ENCODE peak calls at places on chromosome 5, in four cellular contexts. One of them, this sample, is unnamed.
A peak's percentile ranks its signal among the peaks of the same experiment; 100 is the strongest.

GRCh38 chr5:132385321-132386105 is 16.0 kb downstream of the SLC22A5 start:
- DNase-seq in mesendoderm: peak; percentile 47
- DNase-seq in neuronal stem cell: no peak
- DNase-seq in trophoblast cell: no peak
- DNase-seq in this sample: peak; percentile 79

GRCh38 chr5:154816891-154817492 is 33.4 kb downstream of the FAXDC2 start:
- DNase-seq in mesendoderm: no peak
- DNase-seq in neuronal stem cell: no peak
- DNase-seq in trophoblast cell: no peak
- DNase-seq in this sample: no peak

GRCh38 chr5:37165761-37166160 is 83.4 kb downstream of the CPLANE1 start:
- DNase-seq in neuronal stem cell: no peak
- DNase-seq in trophoblast cell: no peak
- DNase-seq in mesendoderm: no peak
- DNase-seq in this sample: no peak

GRCh38 chr5:79436224-79436623 is 77.7 kb downstream of the HOMER1 start:
- DNase-seq in neuronal stem cell: no peak
- DNase-seq in trophoblast cell: peak; percentile 39
- DNase-seq in mesendoderm: peak; percentile 50
- DNase-seq in this sample: peak; percentile 54

GRCh38 chr5:135391869-135392255 is 7.2 kb downstream of the MACROH2A1 start:
- DNase-seq in neuronal stem cell: no peak
- DNase-seq in mesendoderm: no peak
- DNase-seq in trophoblast cell: no peak
- DNase-seq in this sample: no peak

GRCh38 chr5:161857358-161857757 is 9.4 kb downstream of the GABRA1 start:
- DNase-seq in neuronal stem cell: no peak
- DNase-seq in trophoblast cell: no peak
- DNase-seq in mesendoderm: no peak
- DNase-seq in this sample: no peak

GRCh38 chr5:25570067-25570583 is 925.3 kb upstream of the CDH10 start:
- DNase-seq in trophoblast cell: no peak
- DNase-seq in neuronal stem cell: no peak
- DNase-seq in mesendoderm: peak; percentile 31
- DNase-seq in this sample: no peak

GRCh38 chr5:72122619-72123018 is 15.3 kb downstream of the MAP1B start:
- DNase-seq in mesendoderm: no peak
- DNase-seq in trophoblast cell: no peak
- DNase-seq in neuronal stem cell: no peak
- DNase-seq in this sample: no peak

GRCh38 chr5:115372121-115372520 is 75.7 kb upstream of the CCDC112 start:
- DNase-seq in mesendoderm: no peak
- DNase-seq in neuronal stem cell: no peak
- DNase-seq in trophoblast cell: no peak
- DNase-seq in this sample: no peak

GRCh38 chr5:10528056-10528816 is 35.6 kb upstream of the ANKRD33B start:
- DNase-seq in neuronal stem cell: no peak
- DNase-seq in mesendoderm: no peak
- DNase-seq in trophoblast cell: no peak
- DNase-seq in this sample: no peak

GRCh38 chr5:39201160-39201794 is 18.1 kb downstream of the FYB1 start:
- DNase-seq in mesendoderm: no peak
- DNase-seq in neuronal stem cell: no peak
- DNase-seq in trophoblast cell: peak; percentile 40
- DNase-seq in this sample: no peak

GRCh38 chr5:173989432-173990082 is 587 bp downstream of the C5orf47 start:
- DNase-seq in mesendoderm: no peak
- DNase-seq in neuronal stem cell: no peak
- DNase-seq in trophoblast cell: no peak
- DNase-seq in this sample: no peak

DNA sequence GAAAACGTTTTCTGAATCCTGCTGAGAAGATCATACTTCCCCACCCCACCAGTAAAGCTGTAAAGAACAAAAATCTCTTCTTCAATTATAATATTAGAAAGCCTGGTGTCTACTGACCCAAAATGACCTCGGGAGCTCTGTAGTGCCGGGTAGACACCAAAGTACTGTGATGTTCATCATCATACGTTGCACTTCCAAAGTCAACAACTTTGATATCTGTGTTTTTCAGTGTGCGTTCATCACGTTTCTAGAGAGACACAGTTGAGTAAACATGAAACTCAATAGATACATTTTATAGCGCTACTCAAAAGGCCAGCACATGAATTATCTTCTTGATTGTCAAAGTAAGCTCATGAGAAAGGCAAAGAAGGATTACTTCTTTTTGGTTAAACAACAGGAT is 14.6 kb downstream of the CLK4 start:
- DNase-seq in mesendoderm: no peak
- DNase-seq in neuronal stem cell: no peak
- DNase-seq in trophoblast cell: no peak
- DNase-seq in this sample: no peak
- H3K36me3 ChIP-seq in mesendoderm: peaks cover 3% of the 10 kb centered on the region
- H3K36me3 ChIP-seq in neuronal stem cell: peaks cover 96% of the 10 kb centered on the region
- H3K36me3 ChIP-seq in trophoblast cell: peaks cover 26% of the 10 kb centered on the region
- H3K36me3 ChIP-seq in this sample: peaks cover 88% of the 10 kb centered on the region

GRCh38 chr5:15646351-15646750 is 146.4 kb downstream of the FBXL7 start:
- DNase-seq in trophoblast cell: no peak
- DNase-seq in mesendoderm: no peak
- DNase-seq in neuronal stem cell: no peak
- DNase-seq in this sample: no peak

GRCh38 chr5:15647251-15647650 is 147.3 kb downstream of the FBXL7 start:
- DNase-seq in mesendoderm: no peak
- DNase-seq in neuronal stem cell: no peak
- DNase-seq in trophoblast cell: no peak
- DNase-seq in this sample: no peak

GRCh38 chr5:15645776-15646175 is 145.8 kb downstream of the FBXL7 start:
- DNase-seq in mesendoderm: peak; percentile 10
- DNase-seq in neuronal stem cell: no peak
- DNase-seq in trophoblast cell: no peak
- DNase-seq in this sample: no peak

GRCh38 chr5:15643731-15644130 is 143.8 kb downstream of the FBXL7 start:
- DNase-seq in neuronal stem cell: no peak
- DNase-seq in trophoblast cell: no peak
- DNase-seq in mesendoderm: no peak
- DNase-seq in this sample: no peak

GRCh38 chr5:15645376-15645775 is 145.4 kb downstream of the FBXL7 start:
- DNase-seq in trophoblast cell: no peak
- DNase-seq in neuronal stem cell: no peak
- DNase-seq in mesendoderm: peak; percentile 75
- DNase-seq in this sample: peak; percentile 26
- H2BK5ac ChIP-seq in trophoblast cell: no peak overlapping the region
- H2BK5ac ChIP-seq in neuronal stem cell: no peak overlapping the region
- H2BK5ac ChIP-seq in mesendoderm: peak overlapping the region; percentile 56
- H2BK5ac ChIP-seq in this sample: no peak overlapping the region

GRCh38 chr5:176944276-176944675 is 45.1 kb upstream of the HK3 start:
- DNase-seq in mesendoderm: peak; percentile 3
- DNase-seq in trophoblast cell: no peak
- DNase-seq in neuronal stem cell: no peak
- DNase-seq in this sample: no peak
- H3K36me3 ChIP-seq in mesendoderm: peaks cover 2% of the 10 kb centered on the region
- H3K36me3 ChIP-seq in trophoblast cell: peaks cover 9% of the 10 kb centered on the region
- H3K36me3 ChIP-seq in neuronal stem cell: peaks cover 91% of the 10 kb centered on the region
- H3K36me3 ChIP-seq in this sample: peaks cover 14% of the 10 kb centered on the region

DNA sequence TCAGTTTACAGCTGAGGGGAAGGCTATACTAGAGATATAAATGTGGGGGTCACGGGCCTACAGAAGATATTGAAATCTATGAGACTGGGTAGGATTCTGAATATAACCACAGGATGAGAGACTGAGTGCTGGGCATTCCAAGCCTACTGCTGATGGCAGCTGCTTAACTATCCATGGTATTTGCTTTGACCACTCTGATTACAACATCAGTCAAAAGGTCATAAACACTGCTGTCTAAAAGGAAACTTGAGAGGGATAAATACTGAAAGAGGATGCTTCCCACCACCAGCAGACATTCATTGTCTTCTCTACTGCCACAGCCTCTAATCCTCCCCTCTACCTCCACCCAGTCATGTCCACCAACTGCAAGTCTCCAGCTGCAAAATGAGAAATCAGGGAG is 3.8 kb downstream of the ZNF622 start:
- DNase-seq in neuronal stem cell: no peak
- DNase-seq in trophoblast cell: peak; percentile 17
- DNase-seq in mesendoderm: peak; percentile 24
- DNase-seq in this sample: peak; percentile 94
- H2BK5ac ChIP-seq in neuronal stem cell: no peak overlapping the region
- H2BK5ac ChIP-seq in trophoblast cell: no peak overlapping the region
- H2BK5ac ChIP-seq in mesendoderm: no peak overlapping the region
- H2BK5ac ChIP-seq in this sample: no peak overlapping the region

DNA sequence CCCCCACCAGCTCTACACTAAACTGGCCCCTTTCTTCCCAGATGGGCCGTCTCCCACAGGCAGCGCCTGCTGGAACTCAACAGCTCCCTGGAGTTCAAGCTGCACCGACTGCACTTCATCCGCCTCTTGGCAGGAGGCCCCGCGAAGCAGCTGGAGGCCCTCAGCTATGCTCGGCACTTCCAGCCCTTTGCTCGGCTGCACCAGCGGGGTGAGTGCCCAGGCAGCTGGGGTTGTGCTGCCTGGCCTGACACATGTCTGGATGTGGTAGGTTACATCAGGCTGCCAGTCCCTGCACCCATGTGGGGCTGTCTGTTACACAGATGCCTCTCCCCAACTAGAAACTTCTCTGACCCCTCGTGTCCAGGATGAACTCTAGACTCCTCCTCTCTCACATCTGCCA is 9.8 kb downstream of the NHP2 start:
- DNase-seq in trophoblast cell: no peak
- DNase-seq in mesendoderm: no peak
- DNase-seq in neuronal stem cell: no peak
- DNase-seq in this sample: no peak
- H3K36me3 ChIP-seq in trophoblast cell: peaks cover 56% of the 10 kb centered on the region
- H3K36me3 ChIP-seq in mesendoderm: peaks cover 20% of the 10 kb centered on the region
- H3K36me3 ChIP-seq in neuronal stem cell: peaks cover 94% of the 10 kb centered on the region
- H3K36me3 ChIP-seq in this sample: peaks cover 72% of the 10 kb centered on the region

GRCh38 chr5:124261133-124261532 is 485.3 kb downstream of the ZNF608 start:
- DNase-seq in mesendoderm: no peak
- DNase-seq in trophoblast cell: no peak
- DNase-seq in neuronal stem cell: no peak
- DNase-seq in this sample: no peak

GRCh38 chr5:124262443-124262842 is 484.0 kb downstream of the ZNF608 start:
- DNase-seq in mesendoderm: no peak
- DNase-seq in neuronal stem cell: no peak
- DNase-seq in trophoblast cell: no peak
- DNase-seq in this sample: no peak

GRCh38 chr5:124263680-124264491 is 482.6 kb downstream of the ZNF608 start:
- DNase-seq in mesendoderm: peak; percentile 93
- DNase-seq in trophoblast cell: no peak
- DNase-seq in neuronal stem cell: peak; percentile 78
- DNase-seq in this sample: peak; percentile 10

GRCh38 chr5:124263172-124263571 is 483.3 kb downstream of the ZNF608 start:
- DNase-seq in mesendoderm: no peak
- DNase-seq in neuronal stem cell: no peak
- DNase-seq in trophoblast cell: no peak
- DNase-seq in this sample: no peak

GRCh38 chr5:124264499-124264898 is 481.9 kb downstream of the ZNF608 start:
- DNase-seq in trophoblast cell: no peak
- DNase-seq in mesendoderm: no peak
- DNase-seq in neuronal stem cell: no peak
- DNase-seq in this sample: no peak
- H2BK5ac ChIP-seq in trophoblast cell: no peak overlapping the region
- H2BK5ac ChIP-seq in mesendoderm: no peak overlapping the region
- H2BK5ac ChIP-seq in neuronal stem cell: no peak overlapping the region
- H2BK5ac ChIP-seq in this sample: no peak overlapping the region

DNA sequence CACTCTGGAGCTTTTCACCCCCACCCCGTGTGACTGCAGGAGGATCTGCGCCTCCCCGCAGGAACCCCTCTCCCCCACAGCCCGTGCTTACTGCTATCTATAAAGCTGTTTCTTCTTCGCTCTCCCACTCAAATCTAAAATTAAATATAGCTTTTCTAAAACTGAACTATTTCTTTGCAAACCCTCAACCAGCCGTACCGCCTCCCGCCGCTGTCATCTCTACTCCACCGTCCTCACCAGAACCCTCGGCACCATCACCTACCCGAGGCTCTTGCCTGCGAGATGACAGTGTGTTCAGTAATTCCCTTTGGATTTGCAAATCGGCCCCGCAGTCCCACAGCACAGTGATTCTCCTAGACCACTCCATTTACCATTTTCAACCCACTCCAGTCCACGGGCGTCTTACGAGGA is 13.6 kb downstream of the LPCAT1 start:
- DNase-seq in mesendoderm: no peak
- DNase-seq in trophoblast cell: no peak
- DNase-seq in neuronal stem cell: no peak
- DNase-seq in this sample: no peak
- H3K36me3 ChIP-seq in mesendoderm: peaks cover 5% of the 10 kb centered on the region
- H3K36me3 ChIP-seq in trophoblast cell: peaks cover 72% of the 10 kb centered on the region
- H3K36me3 ChIP-seq in neuronal stem cell: peaks cover 70% of the 10 kb centered on the region
- H3K36me3 ChIP-seq in this sample: peaks cover 85% of the 10 kb centered on the region

DNA sequence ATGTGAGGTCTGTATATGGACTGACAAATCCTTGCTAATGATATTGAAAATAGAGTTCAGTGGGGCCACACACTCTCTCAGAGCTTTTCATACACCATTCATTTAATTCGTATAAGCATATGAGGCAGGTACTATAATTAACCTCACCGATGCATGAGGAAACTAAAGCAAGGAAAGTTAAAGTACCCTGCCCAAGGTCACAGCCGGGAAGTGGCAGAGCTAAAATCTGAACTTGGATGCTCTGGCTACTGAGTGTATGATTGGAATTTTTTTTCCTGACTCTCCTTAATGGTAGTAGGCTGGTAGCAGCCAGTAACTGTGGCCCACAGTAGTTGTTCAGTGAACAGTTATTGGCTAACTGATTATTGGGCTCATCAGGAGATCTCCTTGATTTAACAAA is 135.3 kb downstream of the NUDT12 start:
- DNase-seq in neuronal stem cell: no peak
- DNase-seq in trophoblast cell: no peak
- DNase-seq in mesendoderm: no peak
- DNase-seq in this sample: no peak
- H2BK5ac ChIP-seq in neuronal stem cell: no peak overlapping the region
- H2BK5ac ChIP-seq in trophoblast cell: no peak overlapping the region
- H2BK5ac ChIP-seq in mesendoderm: no peak overlapping the region
- H2BK5ac ChIP-seq in this sample: no peak overlapping the region

DNA sequence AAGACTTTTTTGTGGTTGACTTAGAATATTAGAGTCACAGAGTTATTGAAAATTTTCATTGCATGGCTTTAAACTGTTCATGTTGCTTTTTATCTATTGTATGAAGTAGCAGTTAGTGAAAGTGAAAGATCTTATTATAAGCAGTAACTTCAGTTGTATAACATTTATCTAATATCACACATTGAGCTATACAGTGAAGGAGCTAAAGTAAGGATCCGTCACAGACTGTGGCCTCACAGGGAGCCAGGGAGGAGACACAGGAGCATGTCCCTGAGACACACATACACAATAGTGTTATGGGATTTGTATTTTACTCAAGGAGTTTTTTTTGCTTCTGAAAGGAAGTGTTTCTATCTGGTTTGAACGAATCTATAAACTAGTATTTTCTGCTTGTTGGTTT is 34.0 kb downstream of the LMNB1 start:
- DNase-seq in trophoblast cell: no peak
- DNase-seq in mesendoderm: no peak
- DNase-seq in neuronal stem cell: no peak
- DNase-seq in this sample: no peak
- H3K36me3 ChIP-seq in trophoblast cell: peaks cover 32% of the 10 kb centered on the region
- H3K36me3 ChIP-seq in mesendoderm: peaks cover 21% of the 10 kb centered on the region
- H3K36me3 ChIP-seq in neuronal stem cell: peaks cover 98% of the 10 kb centered on the region
- H3K36me3 ChIP-seq in this sample: peaks cover 5% of the 10 kb centered on the region

DNA sequence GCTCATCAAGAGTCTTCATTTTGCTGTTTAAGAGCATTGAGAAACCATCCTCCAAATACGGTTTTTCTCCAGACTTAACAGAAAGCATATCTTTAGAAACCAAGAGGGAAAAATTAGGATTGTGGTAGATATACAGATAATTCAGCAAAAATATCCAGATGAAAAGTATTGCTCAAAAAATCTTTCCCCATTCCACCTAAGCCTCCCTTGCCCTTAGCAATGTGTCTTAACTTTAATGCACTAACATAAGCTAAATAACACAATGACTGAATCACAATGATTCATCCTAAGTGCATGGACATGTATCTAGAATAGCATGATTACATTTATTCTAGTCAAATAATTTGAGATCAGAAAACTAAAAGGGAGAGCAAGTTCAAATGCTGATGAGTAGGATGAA is 130.3 kb upstream of the TARS1 start:
- DNase-seq in trophoblast cell: no peak
- DNase-seq in neuronal stem cell: no peak
- DNase-seq in mesendoderm: no peak
- DNase-seq in this sample: peak; percentile 34
- H2BK5ac ChIP-seq in trophoblast cell: no peak overlapping the region
- H2BK5ac ChIP-seq in neuronal stem cell: no peak overlapping the region
- H2BK5ac ChIP-seq in mesendoderm: no peak overlapping the region
- H2BK5ac ChIP-seq in this sample: no peak overlapping the region